ENCODE peak calls at places on chromosomes 12 and 14, in four cellular contexts. One of them, this sample, is unnamed.
A peak's percentile ranks its signal among the peaks of the same experiment; 100 is the strongest.

GRCh38 chr14:45716506-45716905 is 463.5 kb upstream of the MIS18BP1 start:
- DNase-seq in pancreas: no peak
- DNase-seq in tibial artery: no peak
- DNase-seq in cardiac fibroblast: peak; percentile 7
- DNase-seq in this sample: no peak

GRCh38 chr12:26699237-26699636 is 133.8 kb downstream of the ITPR2 start:
- DNase-seq in pancreas: no peak
- DNase-seq in tibial artery: no peak
- DNase-seq in cardiac fibroblast: peak; percentile 85
- DNase-seq in this sample: no peak

GRCh38 chr14:61973981-61974380 is 211.8 kb downstream of the SNAPC1 start:
- DNase-seq in pancreas: no peak
- DNase-seq in tibial artery: no peak
- DNase-seq in cardiac fibroblast: peak; percentile 58
- DNase-seq in this sample: no peak

GRCh38 chr14:102182901-102183619 is 43.4 kb downstream of the WDR20 start:
- DNase-seq in pancreas: no peak
- DNase-seq in tibial artery: no peak
- DNase-seq in cardiac fibroblast: peak; percentile 60
- DNase-seq in this sample: no peak

GRCh38 chr12:113214938-113215400 is 6.3 kb upstream of the TPCN1 start:
- DNase-seq in pancreas: peak; percentile 41
- DNase-seq in tibial artery: peak; percentile 94
- DNase-seq in cardiac fibroblast: peak; percentile 99
- DNase-seq in this sample: peak; percentile 63

GRCh38 chr12:120370343-120371243 is 1.6 kb upstream of the MSI1 start:
- DNase-seq in pancreas: no peak
- DNase-seq in tibial artery: no peak
- DNase-seq in cardiac fibroblast: no peak
- DNase-seq in this sample: no peak

GRCh38 chr12:119006749-119007148 is 25.4 kb downstream of the SRRM4 start:
- DNase-seq in pancreas: no peak
- DNase-seq in tibial artery: no peak
- DNase-seq in cardiac fibroblast: no peak
- DNase-seq in this sample: no peak

GRCh38 chr14:35339761-35340406 is 47.7 kb downstream of the PSMA6 start:
- DNase-seq in pancreas: no peak
- DNase-seq in tibial artery: no peak
- DNase-seq in cardiac fibroblast: no peak
- DNase-seq in this sample: no peak

GRCh38 chr12:12734054-12734453 is 16.9 kb downstream of the CDKN1B start:
- DNase-seq in pancreas: no peak
- DNase-seq in tibial artery: no peak
- DNase-seq in cardiac fibroblast: no peak
- DNase-seq in this sample: no peak

GRCh38 chr12:19624401-19624930 is 185.2 kb downstream of the AEBP2 start:
- DNase-seq in pancreas: no peak
- DNase-seq in tibial artery: no peak
- DNase-seq in cardiac fibroblast: no peak
- DNase-seq in this sample: no peak

GRCh38 chr14:69767369-69767999 is 542 bp downstream of the SRSF5 start:
- DNase-seq in pancreas: peak; percentile 88
- DNase-seq in tibial artery: peak; percentile 82
- DNase-seq in cardiac fibroblast: peak; percentile 90
- DNase-seq in this sample: peak; percentile 94

GRCh38 chr12:25958254-25959068 is at the start of gene RASSF8:
- DNase-seq in pancreas: peak; percentile 69
- DNase-seq in tibial artery: peak; percentile 61
- DNase-seq in cardiac fibroblast: peak; percentile 66
- DNase-seq in this sample: peak; percentile 57

GRCh38 chr12:67885370-67886169 is 103.7 kb upstream of the IFNG-AS1 start:
- DNase-seq in pancreas: no peak
- DNase-seq in tibial artery: no peak
- DNase-seq in cardiac fibroblast: no peak
- DNase-seq in this sample: no peak

GRCh38 chr14:68856572-68856971 is 63.7 kb upstream of the ZFP36L1 start:
- DNase-seq in pancreas: no peak
- DNase-seq in tibial artery: no peak
- DNase-seq in cardiac fibroblast: no peak
- DNase-seq in this sample: no peak

GRCh38 chr12:11863988-11864387 is 206.8 kb upstream of the BCL2L14 start:
- DNase-seq in pancreas: no peak
- DNase-seq in tibial artery: no peak
- DNase-seq in cardiac fibroblast: peak; percentile 40
- DNase-seq in this sample: no peak

GRCh38 chr14:91390165-91390778 is 27.3 kb downstream of the CCDC88C start:
- DNase-seq in pancreas: no peak
- DNase-seq in tibial artery: no peak
- DNase-seq in cardiac fibroblast: no peak
- DNase-seq in this sample: no peak

GRCh38 chr12:11106288-11106687 is 14.2 kb upstream of the TAS2R43 start:
- DNase-seq in pancreas: no peak
- DNase-seq in tibial artery: no peak
- DNase-seq in cardiac fibroblast: no peak
- DNase-seq in this sample: no peak

GRCh38 chr14:99231181-99231849 is 40.7 kb downstream of the BCL11B start:
- DNase-seq in pancreas: no peak
- DNase-seq in tibial artery: no peak
- DNase-seq in cardiac fibroblast: no peak
- DNase-seq in this sample: no peak

GRCh38 chr14:101737414-101738367 is 23.8 kb upstream of the PPP2R5C start:
- DNase-seq in pancreas: no peak
- DNase-seq in tibial artery: no peak
- DNase-seq in cardiac fibroblast: no peak
- DNase-seq in this sample: peak; percentile 12

GRCh38 chr12:46266382-46266791 is 2.5 kb downstream of the SLC38A1 start:
- DNase-seq in pancreas: no peak
- DNase-seq in tibial artery: peak; percentile 31
- DNase-seq in cardiac fibroblast: peak; percentile 56
- DNase-seq in this sample: no peak

GRCh38 chr12:27969011-27969900 is 3.3 kb downstream of the PTHLH start:
- DNase-seq in pancreas: peak; percentile 24
- DNase-seq in tibial artery: peak; percentile 24
- DNase-seq in cardiac fibroblast: peak; percentile 49
- DNase-seq in this sample: no peak

GRCh38 chr12:131673519-131674265 is 37.2 kb upstream of the SFSWAP start:
- DNase-seq in pancreas: no peak
- DNase-seq in tibial artery: no peak
- DNase-seq in cardiac fibroblast: peak; percentile 47
- DNase-seq in this sample: no peak

GRCh38 chr12:55929306-55929791 is 1.6 kb upstream of the DGKA start:
- DNase-seq in pancreas: no peak
- DNase-seq in tibial artery: no peak
- DNase-seq in cardiac fibroblast: no peak
- DNase-seq in this sample: peak; percentile 54

GRCh38 chr12:109443794-109444193 is 33.3 kb downstream of the KCTD10 start:
- DNase-seq in pancreas: no peak
- DNase-seq in tibial artery: no peak
- DNase-seq in cardiac fibroblast: no peak
- DNase-seq in this sample: no peak

GRCh38 chr12:120689397-120690082 is 2.6 kb downstream of the MLEC start:
- DNase-seq in pancreas: no peak
- DNase-seq in tibial artery: no peak
- DNase-seq in cardiac fibroblast: no peak
- DNase-seq in this sample: no peak

GRCh38 chr14:58923751-58924405 is 264.6 kb upstream of the DAAM1 start:
- DNase-seq in pancreas: no peak
- DNase-seq in tibial artery: no peak
- DNase-seq in cardiac fibroblast: no peak
- DNase-seq in this sample: no peak

GRCh38 chr12:77152623-77153193 is 87.3 kb upstream of the E2F7 start:
- DNase-seq in pancreas: no peak
- DNase-seq in tibial artery: no peak
- DNase-seq in cardiac fibroblast: peak; percentile 70
- DNase-seq in this sample: no peak

This sample was measured in ureter.